ENCODE peak calls at places on chromosomes 12 and 14, in five cellular contexts. X, E, A, G and F are unnamed samples. For H3K4me1 and H3K27me3, the result is how much of the 10 kb centered on the place peaks cover.

GRCh38 chr12:124940143-124940392 is 25.6 kb upstream of the UBC start:
- ATAC-seq in X (no peak), E (peak), A (peak), G (no peak), F (no peak)

GRCh38 chr12:108854055-108854452 is 3.3 kb downstream of the SSH1 start:
- ATAC-seq in X (peak), E (no peak), A (peak), G (no peak), F (peak)

GRCh38 chr14:49732896-49733295 is 35.1 kb upstream of the KLHDC2 start:
- ATAC-seq in X (no peak), E (no peak), A (no peak), G (no peak), F (no peak)

GRCh38 chr12:92988622-92989130 is 59.6 kb upstream of the EEA1 start:
- ATAC-seq in X (no peak), E (peak), A (peak), G (no peak), F (no peak)

GRCh38 chr12:47041327-47041726 is 38.1 kb upstream of the PCED1B start:
- ATAC-seq in X (no peak), E (no peak), A (no peak), G (no peak), F (no peak)

GRCh38 chr12:93002278-93003054 is 73.4 kb upstream of the EEA1 start:
- ATAC-seq in X (peak), E (no peak), A (no peak), G (no peak), F (peak)

GRCh38 chr12:117761528-117762100 is 207.2 kb downstream of the KSR2 start:
- ATAC-seq in X (no peak), E (no peak), A (no peak), G (no peak), F (no peak)

GRCh38 chr12:12534975-12535374 is 27.7 kb downstream of the DUSP16 start:
- ATAC-seq in X (no peak), E (no peak), A (no peak), G (no peak), F (no peak)

GRCh38 chr14:74567646-74568379 is 44.2 kb downstream of the LTBP2 start:
- ATAC-seq in X (no peak), E (no peak), A (no peak), G (no peak), F (no peak)

GRCh38 chr12:89542912-89543592 is 17.2 kb upstream of the POC1B start:
- ATAC-seq in X (peak), E (peak), A (peak), G (peak), F (peak)

GRCh38 chr12:7856516-7856915 is 16.2 kb downstream of the SLC2A14 start:
- ATAC-seq in X (peak), E (no peak), A (no peak), G (no peak), F (no peak)

GRCh38 chr12:128542844-128543243 is 275.9 kb downstream of the TMEM132C start:
- ATAC-seq in X (no peak), E (no peak), A (peak), G (no peak), F (no peak)

GRCh38 chr14:68519788-68520187 is 273.1 kb downstream of the ZFP36L1 start:
- ATAC-seq in X (no peak), E (no peak), A (peak), G (no peak), F (no peak)

GRCh38 chr14:93032301-93032929 is 83.3 kb downstream of the ITPK1 start:
- ATAC-seq in X (peak), E (no peak), A (no peak), G (no peak), F (peak)

GRCh38 chr14:75268638-75269550 is 9.7 kb upstream of the FOS start:
- ATAC-seq in X (peak), E (peak), A (no peak), G (no peak), F (no peak)

GRCh38 chr12:16385779-16386646 is 38.6 kb downstream of the MGST1 start:
- ATAC-seq in X (peak), E (peak), A (peak), G (no peak), F (peak)

GRCh38 chr14:103384450-103385152 is 614 bp upstream of the MARK3 start:
- ATAC-seq in X (peak), E (peak), A (no peak), G (peak), F (no peak)

GRCh38 chr12:67593041-67593870 is 55.3 kb upstream of the DYRK2 start:
- ATAC-seq in X (peak), E (no peak), A (no peak), G (no peak), F (no peak)

GRCh38 chr14:92659765-92660561 is 88.5 kb downstream of the LGMN start:
- ATAC-seq in X (peak), E (no peak), A (peak), G (no peak), F (peak)

GRCh38 chr14:101039755-101040138 is 136.2 kb upstream of the RTL1 start:
- ATAC-seq in X (no peak), E (no peak), A (no peak), G (no peak), F (no peak)
- H3K4me1 ChIP-seq in X (under half), E (under half), A (under half), G (under half), F (under half)

DNA sequence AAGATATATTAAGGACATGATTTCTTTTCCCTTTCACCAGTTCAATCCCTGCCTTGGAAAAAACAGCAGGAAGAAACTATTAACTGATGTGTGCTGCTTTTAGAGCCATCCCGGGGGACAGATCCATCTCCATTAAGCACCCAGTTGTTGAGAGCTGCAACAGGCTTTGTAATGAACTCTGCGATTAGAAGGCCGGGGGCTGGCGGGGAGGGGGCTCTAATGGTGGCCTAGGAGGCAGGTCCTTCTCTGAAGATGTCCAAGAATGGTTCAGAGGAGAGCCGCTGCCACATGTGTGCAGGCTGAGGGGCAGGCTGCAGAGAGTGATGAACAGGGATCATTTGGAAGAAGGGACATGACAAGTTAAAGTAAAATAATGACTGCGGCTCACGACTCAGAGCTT is 67.8 kb downstream of the GALNT8 start:
- ATAC-seq in X (no peak), E (no peak), A (no peak), G (no peak), F (no peak)
- TF ChIP-seq EP300 in X (no peak), E (no peak), A (no peak), G (no peak), F (no peak)

GRCh38 chr12:169528-170360 is 44.2 kb downstream of the SLC6A12 start:
- ATAC-seq in X (no peak), E (peak), A (peak), G (peak), F (no peak)

GRCh38 chr12:168201-168600 is 45.8 kb downstream of the SLC6A12 start:
- ATAC-seq in X (no peak), E (no peak), A (no peak), G (no peak), F (no peak)

GRCh38 chr12:171276-171675 is 42.7 kb downstream of the SLC6A12 start:
- ATAC-seq in X (no peak), E (no peak), A (no peak), G (no peak), F (no peak)

GRCh38 chr12:170361-171225 is 43.4 kb downstream of the SLC6A12 start:
- ATAC-seq in X (no peak), E (no peak), A (no peak), G (no peak), F (no peak)

DNA sequence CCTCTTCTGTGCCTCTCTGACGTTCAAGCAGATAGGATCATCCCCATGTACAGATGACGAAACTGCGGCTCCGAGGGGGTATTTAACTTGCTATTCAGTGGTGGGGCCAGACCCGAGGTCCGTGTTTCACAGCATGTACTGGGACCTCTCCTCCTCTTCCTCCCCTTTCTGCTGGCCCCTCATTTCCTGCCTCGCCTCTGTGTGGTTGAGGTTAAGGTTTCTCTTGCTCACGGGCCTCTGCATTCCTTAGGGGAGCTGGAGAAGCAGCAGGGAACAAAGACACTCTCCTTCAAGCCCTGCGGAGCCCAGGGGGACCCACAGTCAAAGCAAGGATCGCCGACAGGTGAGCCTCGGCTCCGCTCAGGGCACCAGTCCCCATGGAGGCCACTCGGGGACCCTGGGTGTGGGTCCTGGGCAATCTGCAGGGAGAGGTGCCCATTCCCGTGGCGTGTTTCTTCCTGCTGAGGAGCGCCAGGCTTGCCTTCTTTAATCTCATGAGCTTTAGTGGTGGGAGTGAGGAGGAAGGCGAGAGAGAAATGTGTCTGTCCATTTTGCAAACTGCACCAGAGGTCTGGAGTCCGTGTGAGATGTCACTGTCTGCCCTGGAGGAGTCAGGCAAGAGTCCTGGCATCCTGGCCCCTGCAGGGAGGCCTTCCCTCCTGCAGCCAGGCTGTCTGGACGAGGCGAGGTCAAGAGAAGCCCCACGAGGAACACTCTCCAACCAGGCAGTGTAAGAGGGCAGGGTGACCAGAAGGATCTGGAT is 45.0 kb downstream of the SLC6A12 start:
- ATAC-seq in X (no peak), E (no peak), A (no peak), G (no peak), F (no peak)
- H3K27me3 ChIP-seq in X (under half), E (under half), A (under half), G (under half), F (half or more)

GRCh38 chr14:91318911-91319310 is 74.4 kb upstream of the GPR68 start:
- ATAC-seq in X (no peak), E (no peak), A (no peak), G (no peak), F (no peak)
- H3K4me1 ChIP-seq in X (under half), E (under half), A (half or more), G (under half), F (under half)

GRCh38 chr14:54818201-54819133 is 84.2 kb downstream of the GCH1 start:
- ATAC-seq in X (peak), E (peak), A (no peak), G (peak), F (no peak)
- TF ChIP-seq EP300 in X (no peak), E (no peak), A (no peak), G (no peak), F (no peak)

GRCh38 chr12:19171731-19172130 is 42.2 kb downstream of the PLEKHA5 start:
- ATAC-seq in X (no peak), E (no peak), A (no peak), G (no peak), F (no peak)

GRCh38 chr12:19168634-19169033 is 39.1 kb downstream of the PLEKHA5 start:
- ATAC-seq in X (no peak), E (no peak), A (no peak), G (no peak), F (no peak)

GRCh38 chr12:19166956-19167355 is 37.4 kb downstream of the PLEKHA5 start:
- ATAC-seq in X (no peak), E (no peak), A (no peak), G (no peak), F (no peak)

GRCh38 chr12:19167708-19168107 is 38.2 kb downstream of the PLEKHA5 start:
- ATAC-seq in X (no peak), E (no peak), A (no peak), G (no peak), F (no peak)

DNA sequence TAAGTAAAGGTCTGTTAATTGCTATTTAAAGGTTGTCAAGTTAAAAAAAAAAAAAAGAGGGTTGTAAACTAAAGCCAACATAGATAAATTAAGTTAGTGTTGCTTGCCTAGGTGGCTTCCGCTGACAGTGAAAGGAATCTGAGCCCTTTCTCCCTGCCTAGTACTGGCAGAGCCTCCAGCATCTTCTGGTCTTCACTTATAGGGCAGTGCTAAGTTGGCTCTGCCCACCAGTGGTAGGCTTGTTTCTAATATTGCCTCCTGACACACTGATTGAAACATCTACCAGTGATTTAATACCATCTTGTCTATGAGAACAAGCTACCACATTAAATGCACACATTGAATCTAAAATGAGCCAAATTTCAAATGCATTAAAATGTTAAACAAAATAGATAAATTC is 39.7 kb downstream of the PLEKHA5 start:
- ATAC-seq in X (no peak), E (no peak), A (no peak), G (no peak), F (no peak)
- H3K27me3 ChIP-seq in X (under half), E (under half), A (under half), G (under half), F (under half)

DNA sequence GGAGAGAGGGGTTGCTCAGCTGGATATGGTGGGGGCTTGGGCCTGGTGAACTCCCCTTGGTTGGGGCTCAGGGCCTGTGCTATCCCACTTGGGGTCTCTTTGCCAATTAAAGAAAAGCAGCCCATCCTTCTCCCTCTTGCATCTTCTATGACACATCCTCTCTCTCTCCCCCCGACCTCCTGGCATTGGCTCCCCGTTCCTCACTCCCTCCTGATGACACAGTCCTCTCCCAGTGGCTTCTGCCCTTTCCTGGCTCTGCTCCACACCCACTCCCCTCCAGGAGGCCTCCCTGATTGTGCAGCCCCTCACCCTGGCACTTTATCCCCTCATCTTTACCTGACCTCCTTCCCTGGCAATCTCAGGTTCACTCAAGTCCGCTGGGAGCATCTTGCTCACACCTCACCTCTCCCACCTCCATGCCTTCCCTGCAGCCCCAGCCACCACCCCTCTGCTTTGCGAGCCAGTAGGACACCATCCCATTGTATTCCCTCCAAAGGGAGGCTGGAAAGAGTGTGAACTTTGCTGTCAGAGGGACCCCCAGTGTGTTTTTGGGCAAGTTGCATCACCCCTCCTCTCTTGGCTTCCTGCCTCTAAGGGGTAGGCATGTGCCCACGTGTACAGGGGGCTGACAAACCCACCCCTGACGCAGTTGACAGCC is 10.7 kb downstream of the KRT80 start:
- ATAC-seq in X (no peak), E (no peak), A (no peak), G (no peak), F (no peak)
- H3K4me1 ChIP-seq in X (under half), E (under half), A (under half), G (under half), F (under half)